ENCODE peak calls at places on chromosome X, in four cellular contexts. N, V, Z and W are unnamed samples.

GRCh38 chrX:44400588-44400987 is 57.1 kb upstream of the EFHC2 start:
- DNase-seq in N (peak), V (peak), Z (peak), W (no peak)

GRCh38 chrX:21840199-21840557 is 761 bp downstream of the MBTPS2 start:
- DNase-seq in N (no peak), V (no peak), Z (no peak), W (no peak)

GRCh38 chrX:63566856-63567255 is 215.7 kb upstream of the SPIN4 start:
- DNase-seq in N (no peak), V (no peak), Z (no peak), W (no peak)

GRCh38 chrX:148311544-148311943 is 188.9 kb upstream of the AFF2 start:
- DNase-seq in N (no peak), V (no peak), Z (no peak), W (no peak)

GRCh38 chrX:51891821-51892551 is 1.4 kb upstream of the MAGED1 start:
- DNase-seq in N (no peak), V (no peak), Z (no peak), W (no peak)

GRCh38 chrX:110322603-110323002 is 4.7 kb upstream of the AMMECR1 start:
- DNase-seq in N (no peak), V (no peak), Z (no peak), W (no peak)

GRCh38 chrX:14832151-14832550 is 40.7 kb downstream of the FANCB start:
- DNase-seq in N (no peak), V (no peak), Z (no peak), W (no peak)

GRCh38 chrX:141936080-141936479 is 32.4 kb downstream of the MAGEC1 start:
- DNase-seq in N (no peak), V (no peak), Z (no peak), W (no peak)

GRCh38 chrX:37755073-37755472 is 24.8 kb upstream of the CYBB start:
- DNase-seq in N (no peak), V (no peak), Z (no peak), W (no peak)

GRCh38 chrX:42119076-42119475 is 195.7 kb upstream of the CASK start:
- DNase-seq in N (no peak), V (peak), Z (peak), W (no peak)

DNA sequence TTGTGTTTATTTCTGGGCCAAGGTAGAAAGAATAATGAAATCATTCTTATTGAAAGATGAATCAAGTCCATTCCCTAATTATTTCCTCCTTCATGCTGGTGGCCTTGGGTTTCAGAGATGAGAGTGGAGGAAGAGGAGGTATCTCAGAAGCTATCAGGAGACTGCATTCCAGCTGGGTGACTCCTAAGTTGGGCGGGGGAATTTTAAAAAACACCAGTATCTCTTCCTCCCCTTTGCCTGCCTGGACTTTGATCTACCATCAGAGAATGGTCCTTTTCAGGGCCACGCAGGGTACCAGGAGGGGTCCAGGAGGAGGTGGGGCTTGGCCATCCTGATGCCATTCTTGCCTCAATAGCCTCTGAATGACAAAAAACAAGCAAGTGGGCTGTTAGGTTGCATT is 104.4 kb downstream of the ASMT start:
- DNase-seq in N (no peak), V (no peak), Z (no peak), W (no peak)
- H3K27ac ChIP-seq in N (no peak), V (no peak), Z (no peak), W (no peak)

GRCh38 chrX:19177710-19178109 is 55.4 kb upstream of the ADGRG2 start:
- DNase-seq in N (no peak), V (no peak), Z (no peak), W (no peak)
- H3K4me3 ChIP-seq in N (no peak), V (no peak), Z (no peak), W (no peak)

DNA sequence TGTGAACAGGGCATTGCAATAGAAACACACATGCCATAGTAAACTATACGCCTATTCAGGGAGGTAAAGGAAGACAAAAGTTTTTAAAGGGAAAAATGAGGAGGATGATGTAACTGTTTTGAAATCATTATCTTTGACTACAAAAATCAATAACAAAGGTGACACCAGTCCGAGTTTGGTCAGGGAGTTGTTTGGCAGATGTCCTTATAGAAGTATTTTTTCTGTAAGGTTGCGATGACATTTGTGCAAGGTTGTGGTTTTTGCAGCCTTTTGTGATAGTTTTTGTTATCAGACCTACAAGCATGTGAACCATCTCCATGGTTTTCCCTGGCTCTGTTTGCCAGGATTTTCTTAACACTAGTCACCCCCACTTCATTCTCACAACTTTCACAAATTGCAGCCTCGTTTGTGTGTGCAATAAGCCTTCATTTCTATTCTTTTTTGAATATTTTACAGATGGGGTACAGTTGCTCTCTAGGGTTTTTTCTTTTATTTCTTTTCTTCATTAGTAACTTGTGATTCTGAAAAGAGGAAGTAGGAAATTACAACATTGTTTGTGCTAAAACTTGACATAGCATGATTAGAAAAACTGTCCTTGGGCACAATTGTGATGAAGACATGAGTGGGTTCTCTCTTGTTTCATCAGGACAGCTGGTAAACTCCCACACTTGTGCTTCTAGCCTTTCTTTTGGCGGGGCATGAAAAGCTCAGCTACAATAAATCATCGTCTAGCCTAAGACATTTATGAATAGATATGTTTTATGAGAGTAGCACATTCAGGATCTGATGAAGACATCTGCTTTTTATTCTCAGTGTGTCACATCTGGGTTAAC is 60.2 kb upstream of the PNPLA4 start:
- DNase-seq in N (no peak), V (no peak), Z (no peak), W (no peak)
- H3K27ac ChIP-seq in N (no peak), V (peak), Z (peak), W (no peak)

GRCh38 chrX:46710927-46711623 is 47.8 kb downstream of the SLC9A7 start:
- DNase-seq in N (no peak), V (no peak), Z (no peak), W (no peak)

GRCh38 chrX:46713672-46714487 is 45.0 kb downstream of the SLC9A7 start:
- DNase-seq in N (no peak), V (no peak), Z (no peak), W (no peak)

GRCh38 chrX:46715997-46716396 is 42.9 kb downstream of the SLC9A7 start:
- DNase-seq in N (no peak), V (no peak), Z (no peak), W (no peak)

GRCh38 chrX:46712733-46713132 is 46.2 kb downstream of the SLC9A7 start:
- DNase-seq in N (no peak), V (no peak), Z (no peak), W (no peak)

DNA sequence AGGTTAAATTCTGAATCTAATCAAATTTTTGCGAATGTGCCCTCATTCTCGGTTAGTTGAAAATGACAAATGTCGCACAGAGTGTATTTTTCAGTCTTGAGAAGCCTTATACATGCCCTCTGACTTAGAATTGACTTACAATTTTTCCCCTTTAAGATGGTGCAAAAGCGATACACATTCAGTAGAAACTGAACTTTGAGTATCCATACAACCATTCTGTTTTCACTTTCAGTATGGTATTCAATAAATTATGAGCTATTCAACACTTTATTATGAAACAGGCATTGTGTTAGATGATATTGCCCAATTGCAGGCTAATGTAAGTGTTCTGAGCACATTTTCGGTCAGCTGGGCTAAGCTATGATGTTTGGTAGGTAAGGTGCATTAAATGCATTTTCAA is 43.4 kb downstream of the SLC9A7 start:
- DNase-seq in N (no peak), V (no peak), Z (no peak), W (no peak)
- H3K4me3 ChIP-seq in N (no peak), V (no peak), Z (no peak), W (no peak)

GRCh38 chrX:73562458-73562857 is 539 bp upstream of the CHIC1 start:
- DNase-seq in N (no peak), V (no peak), Z (no peak), W (no peak)
- H3K27ac ChIP-seq in N (peak), V (no peak), Z (peak), W (peak)

GRCh38 chrX:149682956-149683947 is 28.6 kb upstream of the MAGEA11 start:
- DNase-seq in N (no peak), V (no peak), Z (no peak), W (no peak)
- H3K4me3 ChIP-seq in N (no peak), V (no peak), Z (no peak), W (no peak)